ENCODE peak calls at places on chromosomes 7 and 10, in ten cellular contexts. D is GM12892; A is effector memory CD8-positive, alpha-beta T cell; L is AG04450; Y is HS-5; F is stimulated activated CD8-positive, alpha-beta memory T cell treated with anti-CD3 and anti-CD28 coated beads, Interleukin-4, amount 100 ng/mL, for 4 hours; H is stromal cell of bone marrow; P is Right ventricle myocardium superior; E is SJSA1; M is stimulated activated CD4-positive, alpha-beta T cell treated with anti-CD3 and anti-CD28 coated beads, Interleukin-1b, Interleukin-23, amount 100 ng/mL, for 1 hour. I is an unnamed sample.
A peak's percentile ranks its signal among the peaks of the same experiment; 100 is the strongest.

GRCh38 chr7:7934127-7934526 is 34.5 kb upstream of the GLCCI1 start:
- DNase-seq in Y (no peak), L (no peak), M (no peak), A (no peak), E (no peak), P (no peak), D (no peak), H (no peak), F (no peak), I (no peak)

GRCh38 chr7:77903597-77903996 is 105.0 kb downstream of the PHTF2 start:
- DNase-seq in L (no peak), A (no peak), H (peak; percentile 6), F (no peak), E (no peak), M (no peak), D (no peak), P (no peak), Y (no peak), I (no peak)

GRCh38 chr10:97533888-97534287 is 35.2 kb downstream of the UBTD1 start:
- DNase-seq in L (no peak), F (no peak), Y (no peak), H (no peak), P (no peak), E (no peak), A (no peak), M (no peak), D (no peak), I (no peak)

GRCh38 chr10:86043236-86043635 is 323.4 kb downstream of the GRID1 start:
- DNase-seq in F (no peak), P (no peak), D (no peak), A (no peak), E (no peak), Y (no peak), H (no peak), L (no peak), M (no peak), I (no peak)

GRCh38 chr10:86313621-86314041 is 53.0 kb downstream of the GRID1 start:
- DNase-seq in L (no peak), A (no peak), M (no peak), F (no peak), E (no peak), Y (no peak), P (no peak), D (no peak), H (no peak), I (no peak)

GRCh38 chr10:113004219-113004618 is 54.2 kb downstream of the TCF7L2 start:
- DNase-seq in A (no peak), L (no peak), Y (no peak), M (no peak), P (no peak), H (no peak), F (no peak), E (no peak), D (no peak), I (no peak)

GRCh38 chr10:131963811-131964210 is 17.9 kb downstream of the BNIP3 start:
- DNase-seq in M (no peak), Y (no peak), E (no peak), L (no peak), F (no peak), H (no peak), P (no peak), A (no peak), D (no peak), I (no peak)

GRCh38 chr7:121076350-121077164 is 88.0 kb downstream of the CPED1 start:
- DNase-seq in F (no peak), A (no peak), Y (peak; percentile 56), P (no peak), L (peak; percentile 55), M (no peak), H (no peak), E (peak; percentile 62), D (no peak), I (no peak)

GRCh38 chr7:112080441-112080840 is 125.8 kb downstream of the DOCK4 start:
- DNase-seq in M (no peak), A (no peak), D (no peak), L (peak; percentile 67), E (peak; percentile 39), Y (peak; percentile 85), P (no peak), F (no peak), H (peak; percentile 82), I (no peak)

GRCh38 chr7:22269963-22270362 is 87.0 kb downstream of the RAPGEF5 start:
- DNase-seq in H (no peak), Y (no peak), E (no peak), F (no peak), D (no peak), P (no peak), M (no peak), A (no peak), L (no peak), I (no peak)

I was measured in ovary.